ENCODE peak calls at places on chromosomes 13 and 19, in ten cellular contexts. O is breast epithelium, F is spleen, H is psoas muscle, I is left ventricle myocardium inferior, C is A549, Q is tibial nerve, U is Peyer's patch, E is K562, A is right lobe of liver. S is an unnamed sample.

GRCh38 chr13:51905787-51906186 is 44.0 kb downstream of the CCDC70 start:
- DNase-seq in O (no peak), F (no peak), H (no peak), I (no peak), C (no peak), Q (no peak), U (no peak), E (no peak), A (no peak), S (no peak)

GRCh38 chr13:76741624-76742023 is 144.6 kb downstream of the KCTD12 start:
- DNase-seq in O (no peak), F (no peak), H (no peak), I (no peak), C (no peak), Q (no peak), U (no peak), E (no peak), A (no peak), S (no peak)

GRCh38 chr13:112165712-112166111 is 98.8 kb downstream of the SOX1 start:
- DNase-seq in O (peak), F (no peak), H (no peak), I (no peak), C (no peak), Q (no peak), U (peak), E (no peak), A (no peak), S (peak)

GRCh38 chr13:59745395-59745788 is 418.3 kb downstream of the DIAPH3 start:
- DNase-seq in O (no peak), F (no peak), H (no peak), I (no peak), C (no peak), Q (no peak), U (no peak), E (no peak), A (no peak), S (no peak)

GRCh38 chr13:99698010-99698815 is 196.9 kb downstream of the TM9SF2 start:
- DNase-seq in O (no peak), F (no peak), H (no peak), I (no peak), C (no peak), Q (no peak), U (no peak), E (no peak), A (no peak), S (no peak)

GRCh38 chr19:16898306-16899015 is 9.7 kb downstream of the F2RL3 start:
- DNase-seq in O (no peak), F (no peak), H (no peak), I (no peak), C (no peak), Q (no peak), U (no peak), E (no peak), A (no peak), S (no peak)

GRCh38 chr13:80408270-80408669 is 67.3 kb upstream of the SPRY2 start:
- DNase-seq in O (no peak), F (no peak), H (no peak), I (no peak), C (no peak), Q (no peak), U (no peak), E (peak), A (no peak), S (no peak)

GRCh38 chr13:53151692-53152421 is 123.2 kb downstream of the OLFM4 start:
- DNase-seq in O (no peak), F (no peak), H (no peak), I (no peak), C (peak), Q (peak), U (peak), E (peak), A (no peak), S (no peak)

GRCh38 chr13:59743195-59743594 is 420.5 kb downstream of the DIAPH3 start:
- DNase-seq in O (no peak), F (no peak), H (no peak), I (no peak), C (no peak), Q (no peak), U (no peak), E (peak), A (no peak), S (no peak)

GRCh38 chr19:15564534-15565168 is 50.4 kb upstream of the CYP4F8 start:
- DNase-seq in O (no peak), F (peak), H (no peak), I (no peak), C (no peak), Q (no peak), U (no peak), E (no peak), A (peak), S (peak)

GRCh38 chr13:51689597-51689996 is 105.3 kb downstream of the WDFY2 start:
- DNase-seq in O (no peak), F (no peak), H (no peak), I (no peak), C (no peak), Q (no peak), U (no peak), E (peak), A (no peak), S (no peak)

GRCh38 chr19:18204394-18205179 is 745 bp upstream of the RAB3A start:
- DNase-seq in O (no peak), F (peak), H (peak), I (no peak), C (no peak), Q (peak), U (peak), E (no peak), A (peak), S (no peak)

GRCh38 chr19:55353803-55354697 is 469 bp downstream of the COX6B2 start:
- DNase-seq in O (no peak), F (peak), H (peak), I (peak), C (peak), Q (no peak), U (peak), E (peak), A (peak), S (peak)

GRCh38 chr13:84645196-84646071 is 763.2 kb upstream of the SLITRK1 start:
- DNase-seq in O (no peak), F (no peak), H (no peak), I (no peak), C (no peak), Q (no peak), U (no peak), E (no peak), A (no peak), S (no peak)

GRCh38 chr13:24629320-24629719 is 50.9 kb upstream of the ATP12A start:
- DNase-seq in O (no peak), F (no peak), H (no peak), I (no peak), C (no peak), Q (no peak), U (no peak), E (no peak), A (no peak), S (no peak)

GRCh38 chr19:5149930-5150329 is 181.0 kb downstream of the KDM4B start:
- DNase-seq in O (no peak), F (peak), H (no peak), I (no peak), C (no peak), Q (no peak), U (peak), E (no peak), A (no peak), S (peak)

GRCh38 chr13:27493981-27494380 is 43.6 kb upstream of the MTIF3 start:
- DNase-seq in O (no peak), F (no peak), H (no peak), I (no peak), C (no peak), Q (no peak), U (no peak), E (no peak), A (no peak), S (no peak)

GRCh38 chr13:27977476-27978300 is 8.6 kb upstream of the CDX2 start:
- DNase-seq in O (no peak), F (no peak), H (no peak), I (no peak), C (no peak), Q (no peak), U (peak), E (no peak), A (no peak), S (peak)

GRCh38 chr13:44415815-44416214 is 42.2 kb downstream of the SERP2 start:
- DNase-seq in O (no peak), F (peak), H (no peak), I (no peak), C (no peak), Q (no peak), U (no peak), E (no peak), A (no peak), S (no peak)

GRCh38 chr13:44412341-44412935 is 38.8 kb downstream of the SERP2 start:
- DNase-seq in O (no peak), F (peak), H (no peak), I (no peak), C (no peak), Q (no peak), U (no peak), E (no peak), A (no peak), S (no peak)

GRCh38 chr13:44413095-44413494 is 39.5 kb downstream of the SERP2 start:
- DNase-seq in O (no peak), F (no peak), H (no peak), I (no peak), C (no peak), Q (no peak), U (no peak), E (no peak), A (no peak), S (no peak)

GRCh38 chr13:44416297-44416696 is 42.7 kb downstream of the SERP2 start:
- DNase-seq in O (no peak), F (peak), H (no peak), I (no peak), C (no peak), Q (no peak), U (no peak), E (no peak), A (no peak), S (no peak)

DNA sequence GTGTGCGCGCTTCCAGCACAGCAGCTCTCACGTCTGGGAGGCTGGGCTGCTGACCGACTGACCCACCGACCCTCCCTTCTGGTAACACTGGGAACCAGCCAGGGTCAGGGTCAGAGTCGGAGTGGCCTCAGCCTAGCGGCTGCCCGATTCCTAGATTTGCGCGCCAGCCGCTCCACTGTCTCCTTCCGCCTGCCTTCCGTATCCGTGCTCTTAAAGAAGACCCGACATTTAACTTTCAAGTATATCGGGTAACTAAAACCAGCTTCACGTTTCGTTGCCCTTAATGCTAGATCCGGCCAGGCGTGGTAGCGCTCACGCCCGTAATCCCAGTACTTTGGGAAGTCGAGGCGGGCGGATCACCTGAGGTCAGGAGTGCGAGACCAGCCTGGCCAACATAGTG is 41.1 kb downstream of the SERP2 start:
- DNase-seq in O (no peak), F (peak), H (no peak), I (no peak), C (no peak), Q (no peak), U (no peak), E (no peak), A (no peak), S (no peak)
- TF ChIP-seq CTCF in O (no peak), F (no peak), H (no peak), I (no peak), C (no peak), Q (no peak), U (no peak), E (no peak), A (no peak), S (no peak)

GRCh38 chr13:18943721-18944391 is 237.8 kb downstream of the TUBA3C start:
- DNase-seq in O (no peak), F (peak), H (no peak), I (no peak), C (no peak), Q (no peak), U (no peak), E (no peak), A (no peak), S (peak)
- H3K27ac ChIP-seq in O (no peak), F (no peak), H (no peak), I (no peak), C (no peak), Q (no peak), U (no peak), E (no peak), A (no peak), S (no peak)

DNA sequence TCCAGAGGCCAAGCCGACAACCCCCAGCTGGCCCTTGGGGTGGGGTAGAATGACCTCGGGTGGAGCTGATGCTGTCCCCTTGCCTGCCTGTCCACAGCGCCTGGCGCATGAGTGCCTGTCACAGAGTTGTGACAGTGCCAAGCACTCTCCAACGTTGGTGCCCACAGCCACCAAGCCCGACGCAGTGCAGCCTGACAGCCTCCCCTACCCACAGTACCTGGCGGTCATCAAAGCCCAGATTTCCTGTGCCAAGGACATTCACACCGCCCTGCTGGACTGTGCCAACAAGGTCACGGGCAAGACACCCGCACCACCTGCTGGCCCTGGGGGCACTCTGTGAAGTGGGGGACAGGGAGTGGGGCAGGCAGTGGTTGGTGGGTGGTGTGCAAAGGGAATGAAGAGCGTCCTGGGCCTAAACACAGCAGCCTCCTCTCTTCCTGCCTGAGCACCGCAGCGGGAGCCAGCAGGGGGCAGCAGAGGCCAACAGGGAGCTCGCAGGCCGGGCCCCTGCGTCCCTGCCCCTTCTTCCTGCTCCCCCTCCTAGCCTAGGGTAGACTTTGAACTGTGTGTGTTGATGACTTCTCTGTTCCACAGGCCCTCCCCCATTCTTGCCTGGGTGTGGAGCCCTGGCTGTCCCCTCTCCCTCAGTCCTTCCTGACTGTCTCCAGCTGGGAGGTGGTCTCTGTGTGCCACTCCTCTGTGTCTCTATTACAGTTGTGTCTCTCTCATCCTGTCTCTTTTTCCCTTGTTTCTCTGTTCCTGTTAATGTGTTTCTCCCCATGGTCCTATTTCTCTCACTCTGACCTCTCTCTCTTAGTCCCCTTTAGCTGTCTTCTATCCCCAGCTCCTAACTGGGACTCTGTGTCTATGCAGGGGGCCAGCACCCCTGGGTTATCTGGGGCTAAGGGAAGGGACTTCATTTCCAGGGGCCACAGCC is 6.5 kb downstream of the MED29 start:
- DNase-seq in O (peak), F (peak), H (peak), I (peak), C (peak), Q (peak), U (peak), E (peak), A (peak), S (peak)
- H3K4me3 ChIP-seq in O (peak), F (no peak), H (peak), I (peak), C (peak), Q (no peak), U (peak), E (no peak), A (peak), S (peak)

GRCh38 chr13:61954092-61954491 is 538.4 kb upstream of the PCDH20 start:
- DNase-seq in O (no peak), F (no peak), H (no peak), I (no peak), C (no peak), Q (no peak), U (no peak), E (no peak), A (no peak), S (no peak)
- TF ChIP-seq CTCF in O (no peak), F (peak), H (no peak), I (peak), C (peak), Q (peak), U (peak), E (no peak), A (peak), S (peak)

GRCh38 chr19:19821366-19822147 is at the start of gene ZNF506:
- DNase-seq in O (peak), F (peak), H (peak), I (peak), C (peak), Q (peak), U (peak), E (peak), A (peak), S (peak)

GRCh38 chr19:19820774-19821315 is 705 bp downstream of the ZNF506 start:
- DNase-seq in O (no peak), F (no peak), H (no peak), I (no peak), C (no peak), Q (no peak), U (no peak), E (no peak), A (no peak), S (no peak)

GRCh38 chr19:19817357-19817756 is 4.2 kb downstream of the ZNF506 start:
- DNase-seq in O (no peak), F (no peak), H (no peak), I (no peak), C (no peak), Q (no peak), U (no peak), E (no peak), A (no peak), S (no peak)

GRCh38 chr19:19823916-19824315 is 2.4 kb upstream of the ZNF506 start:
- DNase-seq in O (no peak), F (no peak), H (no peak), I (no peak), C (no peak), Q (no peak), U (no peak), E (no peak), A (no peak), S (no peak)

GRCh38 chr19:19822148-19822429 is 539 bp upstream of the ZNF506 start:
- DNase-seq in O (no peak), F (no peak), H (no peak), I (no peak), C (no peak), Q (no peak), U (no peak), E (no peak), A (no peak), S (no peak)
- H3K27ac ChIP-seq in O (peak), F (peak), H (peak), I (peak), C (no peak), Q (peak), U (peak), E (no peak), A (peak), S (peak)

GRCh38 chr19:10113592-10113963 is 2.1 kb downstream of the P2RY11 start:
- DNase-seq in O (no peak), F (peak), H (no peak), I (no peak), C (no peak), Q (no peak), U (no peak), E (peak), A (no peak), S (peak)

GRCh38 chr19:10114651-10115391 is 3.3 kb downstream of the P2RY11 start:
- DNase-seq in O (no peak), F (peak), H (no peak), I (no peak), C (no peak), Q (no peak), U (no peak), E (peak), A (no peak), S (peak)

GRCh38 chr19:10112895-10113591 is 1.6 kb downstream of the P2RY11 start:
- DNase-seq in O (no peak), F (peak), H (peak), I (no peak), C (no peak), Q (no peak), U (peak), E (peak), A (peak), S (peak)

GRCh38 chr19:10115392-10116084 is 4.0 kb downstream of the P2RY11 start:
- DNase-seq in O (no peak), F (peak), H (no peak), I (no peak), C (no peak), Q (no peak), U (no peak), E (no peak), A (no peak), S (no peak)

DNA sequence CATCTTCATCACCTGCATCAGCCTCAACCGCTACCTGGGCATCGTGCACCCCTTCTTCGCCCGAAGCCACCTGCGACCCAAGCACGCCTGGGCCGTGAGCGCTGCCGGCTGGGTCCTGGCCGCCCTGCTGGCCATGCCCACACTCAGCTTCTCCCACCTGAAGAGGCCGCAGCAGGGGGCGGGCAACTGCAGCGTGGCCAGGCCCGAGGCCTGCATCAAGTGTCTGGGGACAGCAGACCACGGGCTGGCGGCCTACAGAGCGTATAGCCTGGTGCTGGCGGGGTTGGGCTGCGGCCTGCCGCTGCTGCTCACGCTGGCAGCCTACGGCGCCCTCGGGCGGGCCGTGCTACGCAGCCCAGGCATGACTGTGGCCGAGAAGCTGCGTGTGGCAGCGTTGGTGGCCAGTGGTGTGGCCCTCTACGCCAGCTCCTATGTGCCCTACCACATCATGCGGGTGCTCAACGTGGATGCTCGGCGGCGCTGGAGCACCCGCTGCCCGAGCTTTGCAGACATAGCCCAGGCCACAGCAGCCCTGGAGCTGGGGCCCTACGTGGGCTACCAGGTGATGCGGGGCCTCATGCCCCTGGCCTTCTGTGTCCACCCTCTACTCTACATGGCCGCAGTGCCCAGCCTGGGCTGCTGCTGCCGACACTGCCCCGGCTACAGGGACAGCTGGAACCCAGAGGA is 2.6 kb downstream of the P2RY11 start:
- DNase-seq in O (no peak), F (peak), H (no peak), I (no peak), C (no peak), Q (no peak), U (no peak), E (peak), A (no peak), S (no peak)
- H3K4me3 ChIP-seq in O (no peak), F (no peak), H (no peak), I (no peak), C (no peak), Q (no peak), U (no peak), E (no peak), A (no peak), S (no peak)